ENCODE peak calls at places on chromosomes 1 and 21, in ten cellular contexts. U is CD8-positive, alpha-beta memory T cell; H is aorta; C is adrenal gland; W is heart left ventricle; Z is CD4-positive, alpha-beta memory T cell; T is neural progenitor cell; A is esophagus squamous epithelium; N is fibroblast of lung; L is suprapubic skin. O is an unnamed sample.

GRCh38 chr1:210536263-210536961 is 207.7 kb downstream of the HHAT start:
- DNase-seq in U (no peak), H (no peak), C (no peak), W (no peak), Z (no peak), T (peak; percentile 59), A (no peak), N (no peak), L (no peak), O (no peak)

GRCh38 chr21:27586326-27586725 is 619.4 kb upstream of the ADAMTS5 start:
- DNase-seq in U (no peak), H (no peak), C (no peak), W (no peak), Z (no peak), T (no peak), A (no peak), N (no peak), L (no peak), O (no peak)

GRCh38 chr1:153617677-153618076 is 1.6 kb upstream of the S100A14 start:
- DNase-seq in U (no peak), H (peak; percentile 87), C (peak; percentile 78), W (peak; percentile 88), Z (peak; percentile 50), T (peak; percentile 69), A (no peak), N (no peak), L (peak; percentile 87), O (peak; percentile 71)

GRCh38 chr1:176515310-176515709 is 52.3 kb downstream of the PAPPA2 start:
- DNase-seq in U (no peak), H (no peak), C (no peak), W (no peak), Z (no peak), T (no peak), A (no peak), N (peak; percentile 81), L (no peak), O (no peak)

GRCh38 chr1:86419277-86419903 is 4.6 kb upstream of the CLCA2 start:
- DNase-seq in U (no peak), H (no peak), C (no peak), W (no peak), Z (peak; percentile 47), T (peak; percentile 15), A (no peak), N (peak; percentile 24), L (no peak), O (no peak)

GRCh38 chr1:98336472-98337118 is 324.9 kb upstream of the SNX7 start:
- DNase-seq in U (no peak), H (no peak), C (no peak), W (no peak), Z (no peak), T (no peak), A (no peak), N (no peak), L (no peak), O (no peak)

GRCh38 chr1:173555651-173556305 is 47.1 kb downstream of the SLC9C2 start:
- DNase-seq in U (no peak), H (no peak), C (no peak), W (no peak), Z (no peak), T (no peak), A (no peak), N (no peak), L (no peak), O (no peak)

GRCh38 chr1:38815903-38816627 is 43.5 kb downstream of the RRAGC start:
- DNase-seq in U (no peak), H (no peak), C (no peak), W (no peak), Z (no peak), T (no peak), A (no peak), N (no peak), L (no peak), O (no peak)

GRCh38 chr1:95730986-95731385 is 497.0 kb downstream of the RWDD3 start:
- DNase-seq in U (no peak), H (no peak), C (no peak), W (no peak), Z (no peak), T (no peak), A (no peak), N (no peak), L (no peak), O (no peak)

GRCh38 chr1:1333551-1334241 is 2.6 kb downstream of the TAS1R3 start:
- DNase-seq in U (no peak), H (no peak), C (no peak), W (no peak), Z (no peak), T (no peak), A (no peak), N (no peak), L (no peak), O (no peak)

GRCh38 chr1:2583871-2584341 is 2.7 kb upstream of the PRXL2B start:
- DNase-seq in U (no peak), H (peak; percentile 29), C (no peak), W (peak; percentile 32), Z (peak; percentile 57), T (peak; percentile 38), A (no peak), N (no peak), L (no peak), O (no peak)

GRCh38 chr1:6208723-6209660 is 3.1 kb downstream of the RNF207 start:
- DNase-seq in U (no peak), H (no peak), C (peak; percentile 70), W (peak; percentile 68), Z (peak; percentile 16), T (peak; percentile 82), A (no peak), N (peak; percentile 50), L (no peak), O (no peak)

GRCh38 chr1:239979469-239979868 is 112.2 kb upstream of the FMN2 start:
- DNase-seq in U (no peak), H (no peak), C (no peak), W (no peak), Z (no peak), T (no peak), A (no peak), N (no peak), L (no peak), O (no peak)
- H3K4me1 ChIP-seq in U (no peaks in the 10 kb centered on the region), H (no peaks in the 10 kb centered on the region), C (no peaks in the 10 kb centered on the region), W (no peaks in the 10 kb centered on the region), Z (no peaks in the 10 kb centered on the region), T (no peaks in the 10 kb centered on the region), A (no peaks in the 10 kb centered on the region), N (no peaks in the 10 kb centered on the region), L (no peaks in the 10 kb centered on the region), O (no peaks in the 10 kb centered on the region)

GRCh38 chr1:10672376-10673050 is 123.9 kb downstream of the CASZ1 start:
- DNase-seq in U (no peak), H (no peak), C (no peak), W (no peak), Z (no peak), T (no peak), A (no peak), N (no peak), L (no peak), O (no peak)
- H3K4me1 ChIP-seq in U (no peaks in the 10 kb centered on the region), H (no peaks in the 10 kb centered on the region), C (no peaks in the 10 kb centered on the region), W (peaks cover 56% of the 10 kb centered on the region), Z (no peaks in the 10 kb centered on the region), T (peaks cover 50% of the 10 kb centered on the region), A (peaks cover 11% of the 10 kb centered on the region), N (no peaks in the 10 kb centered on the region), L (peaks cover 23% of the 10 kb centered on the region), O (no peaks in the 10 kb centered on the region)

GRCh38 chr1:203656796-203657620 is 30.4 kb downstream of the ATP2B4 start:
- DNase-seq in U (no peak), H (no peak), C (no peak), W (no peak), Z (no peak), T (peak; percentile 54), A (no peak), N (no peak), L (no peak), O (no peak)

GRCh38 chr1:203657735-203658134 is 31.1 kb downstream of the ATP2B4 start:
- DNase-seq in U (no peak), H (no peak), C (no peak), W (no peak), Z (no peak), T (no peak), A (no peak), N (no peak), L (no peak), O (no peak)

GRCh38 chr1:203658274-203658673 is 31.6 kb downstream of the ATP2B4 start:
- DNase-seq in U (no peak), H (no peak), C (no peak), W (no peak), Z (no peak), T (no peak), A (no peak), N (no peak), L (no peak), O (no peak)

GRCh38 chr1:203652718-203653461 is 26.3 kb downstream of the ATP2B4 start:
- DNase-seq in U (no peak), H (no peak), C (no peak), W (no peak), Z (peak; percentile 70), T (no peak), A (no peak), N (no peak), L (no peak), O (no peak)

GRCh38 chr1:203655656-203656055 is 29.0 kb downstream of the ATP2B4 start:
- DNase-seq in U (no peak), H (no peak), C (no peak), W (no peak), Z (peak; percentile 30), T (no peak), A (no peak), N (no peak), L (no peak), O (no peak)
- H3K4me1 ChIP-seq in U (peaks cover 63% of the 10 kb centered on the region), H (peaks cover 2% of the 10 kb centered on the region), C (peaks cover 18% of the 10 kb centered on the region), W (peaks cover 39% of the 10 kb centered on the region), Z (peaks cover 69% of the 10 kb centered on the region), T (peaks cover 19% of the 10 kb centered on the region), A (peaks cover 26% of the 10 kb centered on the region), N (peaks cover 11% of the 10 kb centered on the region), L (peaks cover 40% of the 10 kb centered on the region), O (peaks cover 5% of the 10 kb centered on the region)

GRCh38 chr1:51576923-51577322 is 40.0 kb upstream of the OSBPL9 start:
- DNase-seq in U (no peak), H (no peak), C (no peak), W (no peak), Z (no peak), T (no peak), A (no peak), N (no peak), L (no peak), O (no peak)
- H3K4me1 ChIP-seq in U (peaks cover 8% of the 10 kb centered on the region), H (no peaks in the 10 kb centered on the region), C (no peaks in the 10 kb centered on the region), W (no peaks in the 10 kb centered on the region), Z (peaks cover 22% of the 10 kb centered on the region), T (peaks cover 3% of the 10 kb centered on the region), A (no peaks in the 10 kb centered on the region), N (peaks cover 2% of the 10 kb centered on the region), L (no peaks in the 10 kb centered on the region), O (no peaks in the 10 kb centered on the region)

DNA sequence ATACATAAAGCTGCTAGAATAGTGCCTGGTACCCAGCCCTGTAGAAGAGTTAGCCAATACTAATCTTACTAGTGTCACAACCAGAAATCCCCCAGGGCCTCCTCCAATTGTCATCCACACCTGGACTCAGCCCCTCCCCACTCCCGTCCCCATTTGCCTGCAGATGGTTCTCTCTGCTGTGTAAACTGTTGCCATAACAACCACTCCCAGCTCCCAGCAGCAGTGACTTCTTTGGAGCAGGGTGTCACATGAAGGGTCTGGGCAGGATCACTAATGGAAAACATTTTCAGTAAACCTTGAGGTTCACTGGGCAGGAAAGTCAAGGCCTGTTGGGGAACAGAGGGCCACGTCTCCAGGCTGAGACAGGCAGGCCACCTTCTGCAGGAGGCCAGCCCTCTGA is 126.0 kb upstream of the IPO9 start:
- DNase-seq in U (no peak), H (no peak), C (no peak), W (peak; percentile 62), Z (no peak), T (peak; percentile 84), A (no peak), N (peak; percentile 50), L (no peak), O (peak; percentile 28)
- H3K4me1 ChIP-seq in U (no peaks in the 10 kb centered on the region), H (no peaks in the 10 kb centered on the region), C (no peaks in the 10 kb centered on the region), W (peaks cover 19% of the 10 kb centered on the region), Z (peaks cover 4% of the 10 kb centered on the region), T (peaks cover 16% of the 10 kb centered on the region), A (peaks cover 10% of the 10 kb centered on the region), N (peaks cover 36% of the 10 kb centered on the region), L (peaks cover 19% of the 10 kb centered on the region), O (peaks cover 8% of the 10 kb centered on the region)